ENCODE peak calls at places on chromosomes 12 and 14, in nine cellular contexts. One of them, this sample, is unnamed.

GRCh38 chr12:57129311-57130288 is 1.3 kb downstream of the LRP1 start:
- DNase-seq in fibroblast of mammary gland: peak; percentile 74
- DNase-seq in NT2/D1: no peak
- DNase-seq in chondrocyte: no peak
- DNase-seq in RCC 7860: no peak
- DNase-seq in activated CD4-positive, alpha-beta T cell treated with anti-CD3 and anti-CD28 coated beads for 1 hour: no peak
- DNase-seq in mucosa of descending colon: no peak
- DNase-seq in cortex of kidney: no peak
- DNase-seq in occipital lobe: no peak
- DNase-seq in this sample: no peak

GRCh38 chr14:73786942-73787759 is 64.5 kb upstream of the PTGR2 start:
- DNase-seq in occipital lobe: peak; percentile 35
- DNase-seq in NT2/D1: no peak
- DNase-seq in chondrocyte: no peak
- DNase-seq in fibroblast of mammary gland: peak; percentile 28
- DNase-seq in mucosa of descending colon: peak; percentile 74
- DNase-seq in cortex of kidney: no peak
- DNase-seq in activated CD4-positive, alpha-beta T cell treated with anti-CD3 and anti-CD28 coated beads for 1 hour: peak; percentile 41
- DNase-seq in RCC 7860: no peak
- DNase-seq in this sample: peak; percentile 82

GRCh38 chr12:124869011-124869665 is 5.5 kb upstream of the SCARB1 start:
- DNase-seq in cortex of kidney: no peak
- DNase-seq in occipital lobe: no peak
- DNase-seq in fibroblast of mammary gland: no peak
- DNase-seq in NT2/D1: no peak
- DNase-seq in mucosa of descending colon: no peak
- DNase-seq in chondrocyte: no peak
- DNase-seq in activated CD4-positive, alpha-beta T cell treated with anti-CD3 and anti-CD28 coated beads for 1 hour: no peak
- DNase-seq in RCC 7860: no peak
- DNase-seq in this sample: peak; percentile 71

GRCh38 chr12:57522019-57522886 is at the start of gene MBD6:
- DNase-seq in chondrocyte: no peak
- DNase-seq in mucosa of descending colon: peak; percentile 94
- DNase-seq in cortex of kidney: peak; percentile 62
- DNase-seq in occipital lobe: peak; percentile 92
- DNase-seq in RCC 7860: peak; percentile 72
- DNase-seq in activated CD4-positive, alpha-beta T cell treated with anti-CD3 and anti-CD28 coated beads for 1 hour: peak; percentile 87
- DNase-seq in fibroblast of mammary gland: peak; percentile 90
- DNase-seq in NT2/D1: peak; percentile 73
- DNase-seq in this sample: peak; percentile 96

GRCh38 chr12:122399592-122400373 is 22.7 kb downstream of the CLIP1 start:
- DNase-seq in chondrocyte: no peak
- DNase-seq in fibroblast of mammary gland: peak; percentile 96
- DNase-seq in mucosa of descending colon: peak; percentile 58
- DNase-seq in RCC 7860: peak; percentile 82
- DNase-seq in NT2/D1: peak; percentile 68
- DNase-seq in activated CD4-positive, alpha-beta T cell treated with anti-CD3 and anti-CD28 coated beads for 1 hour: peak; percentile 34
- DNase-seq in cortex of kidney: no peak
- DNase-seq in occipital lobe: peak; percentile 13
- DNase-seq in this sample: peak; percentile 77

GRCh38 chr12:111122458-111122878 is 202.1 kb upstream of the MYL2 start:
- DNase-seq in fibroblast of mammary gland: no peak
- DNase-seq in cortex of kidney: no peak
- DNase-seq in mucosa of descending colon: no peak
- DNase-seq in chondrocyte: no peak
- DNase-seq in activated CD4-positive, alpha-beta T cell treated with anti-CD3 and anti-CD28 coated beads for 1 hour: no peak
- DNase-seq in RCC 7860: no peak
- DNase-seq in NT2/D1: no peak
- DNase-seq in occipital lobe: no peak
- DNase-seq in this sample: no peak

GRCh38 chr14:105470812-105471771 is 3.5 kb upstream of the CRIP2 start:
- DNase-seq in NT2/D1: no peak
- DNase-seq in RCC 7860: no peak
- DNase-seq in mucosa of descending colon: no peak
- DNase-seq in cortex of kidney: no peak
- DNase-seq in chondrocyte: no peak
- DNase-seq in fibroblast of mammary gland: no peak
- DNase-seq in occipital lobe: no peak
- DNase-seq in activated CD4-positive, alpha-beta T cell treated with anti-CD3 and anti-CD28 coated beads for 1 hour: no peak
- DNase-seq in this sample: no peak

GRCh38 chr12:53213348-53213747 is 6.3 kb upstream of the ITGB7 start:
- DNase-seq in activated CD4-positive, alpha-beta T cell treated with anti-CD3 and anti-CD28 coated beads for 1 hour: peak; percentile 74
- DNase-seq in RCC 7860: peak; percentile 31
- DNase-seq in NT2/D1: peak; percentile 83
- DNase-seq in mucosa of descending colon: peak; percentile 92
- DNase-seq in cortex of kidney: no peak
- DNase-seq in chondrocyte: no peak
- DNase-seq in occipital lobe: peak; percentile 57
- DNase-seq in fibroblast of mammary gland: peak; percentile 71
- DNase-seq in this sample: peak; percentile 90

GRCh38 chr12:46450279-46450748 is 77.7 kb upstream of the SLC38A2 start:
- DNase-seq in cortex of kidney: no peak
- DNase-seq in activated CD4-positive, alpha-beta T cell treated with anti-CD3 and anti-CD28 coated beads for 1 hour: no peak
- DNase-seq in occipital lobe: no peak
- DNase-seq in RCC 7860: no peak
- DNase-seq in NT2/D1: no peak
- DNase-seq in fibroblast of mammary gland: no peak
- DNase-seq in chondrocyte: no peak
- DNase-seq in mucosa of descending colon: peak; percentile 85
- DNase-seq in this sample: peak; percentile 65

GRCh38 chr14:99261916-99262787 is 9.8 kb downstream of the BCL11B start:
- DNase-seq in NT2/D1: no peak
- DNase-seq in chondrocyte: no peak
- DNase-seq in cortex of kidney: no peak
- DNase-seq in occipital lobe: no peak
- DNase-seq in mucosa of descending colon: peak; percentile 53
- DNase-seq in fibroblast of mammary gland: no peak
- DNase-seq in activated CD4-positive, alpha-beta T cell treated with anti-CD3 and anti-CD28 coated beads for 1 hour: peak; percentile 60
- DNase-seq in RCC 7860: no peak
- DNase-seq in this sample: no peak

This sample was measured in lower lobe of right lung.